ENCODE peak calls at places on chromosome 21, in six cellular contexts. I is HepG2, Q is A549, T is transverse colon, E is ovary, V is GM12878. M is an unnamed sample. For H3K9me3, the result is how much of the 10 kb centered on the place peaks cover.

GRCh38 chr21:17798796-17799195 is 20.4 kb downstream of the C21orf91 start:
- DNase-seq in V (no peak), T (no peak), E (no peak), Q (no peak), I (no peak), M (no peak)

GRCh38 chr21:45547211-45547900 is 5.1 kb upstream of the SLC19A1 start:
- DNase-seq in Q (no peak), I (no peak), E (no peak), V (no peak), T (no peak), M (no peak)

GRCh38 chr21:38341546-38342012 is 84.8 kb downstream of the KCNJ15 start:
- DNase-seq in Q (no peak), I (no peak), E (no peak), V (no peak), T (no peak), M (no peak)

GRCh38 chr21:41570791-41571355 is 62.9 kb upstream of the TMPRSS2 start:
- DNase-seq in E (no peak), Q (no peak), T (no peak), I (no peak), V (peak), M (no peak)

GRCh38 chr21:26041441-26042180 is 129.0 kb downstream of the APP start:
- DNase-seq in V (no peak), E (no peak), T (no peak), I (no peak), Q (no peak), M (no peak)

GRCh38 chr21:45326169-45326833 is 38.6 kb upstream of the POFUT2 start:
- DNase-seq in I (no peak), T (no peak), Q (no peak), V (no peak), E (peak), M (peak)

GRCh38 chr21:26070822-26071425 is 99.6 kb downstream of the APP start:
- DNase-seq in T (peak), I (no peak), V (no peak), E (peak), Q (no peak), M (peak)

GRCh38 chr21:38985423-38986378 is 180.0 kb downstream of the ETS2 start:
- DNase-seq in V (peak), E (peak), T (peak), I (no peak), Q (no peak), M (peak)

GRCh38 chr21:41573902-41574690 is 66.1 kb upstream of the TMPRSS2 start:
- DNase-seq in E (no peak), I (no peak), T (peak), V (no peak), Q (no peak), M (no peak)

GRCh38 chr21:45829566-45830147 is 151.9 kb upstream of the COL6A1 start:
- DNase-seq in E (no peak), V (no peak), I (no peak), T (no peak), Q (no peak), M (no peak)

GRCh38 chr21:39373634-39374033 is 24.7 kb upstream of the HMGN1 start:
- DNase-seq in T (no peak), Q (no peak), E (no peak), V (no peak), I (peak), M (no peak)

GRCh38 chr21:17903029-17903806 is 84.1 kb upstream of the C21orf91 start:
- DNase-seq in V (no peak), T (no peak), E (no peak), Q (no peak), I (no peak), M (no peak)

GRCh38 chr21:45487891-45488600 is 54.2 kb downstream of the SLC19A1 start:
- DNase-seq in Q (no peak), I (no peak), V (no peak), T (no peak), E (no peak), M (no peak)

GRCh38 chr21:41207401-41208388 is 39.7 kb downstream of the BACE2 start:
- DNase-seq in Q (no peak), T (peak), V (no peak), I (peak), E (no peak), M (peak)

GRCh38 chr21:26795866-26796329 is 49.3 kb downstream of the ADAMTS1 start:
- DNase-seq in V (no peak), I (no peak), Q (peak), T (peak), E (peak), M (peak)

GRCh38 chr21:41222247-41223068 is 54.5 kb downstream of the BACE2 start:
- DNase-seq in V (no peak), T (no peak), I (no peak), Q (no peak), E (no peak), M (no peak)

GRCh38 chr21:45834821-45835293 is 146.7 kb upstream of the COL6A1 start:
- DNase-seq in T (no peak), E (no peak), Q (no peak), V (no peak), I (no peak), M (no peak)

GRCh38 chr21:41817228-41817627 is 50.4 kb upstream of the RIPK4 start:
- DNase-seq in V (no peak), E (peak), T (peak), I (peak), Q (peak), M (peak)

GRCh38 chr21:39660596-39660995 is 47.9 kb downstream of the B3GALT5 start:
- DNase-seq in T (peak), E (no peak), Q (peak), I (no peak), V (no peak), M (peak)

GRCh38 chr21:23963454-23963853 is 1643.8 kb downstream of the MRPL39 start:
- DNase-seq in I (no peak), Q (no peak), E (no peak), T (no peak), V (no peak), M (no peak)

GRCh38 chr21:45190013-45190412 is 97.7 kb downstream of the POFUT2 start:
- DNase-seq in I (no peak), V (no peak), Q (no peak), T (no peak), E (no peak), M (no peak)

GRCh38 chr21:44926364-44927101 is 5.8 kb upstream of the ITGB2 start:
- DNase-seq in I (no peak), Q (no peak), V (no peak), T (no peak), E (no peak), M (no peak)

GRCh38 chr21:42118121-42118795 is 47.1 kb downstream of the UMODL1 start:
- DNase-seq in Q (no peak), V (no peak), I (no peak), E (no peak), T (no peak), M (no peak)

GRCh38 chr21:31683029-31683428 is 23.5 kb downstream of the SOD1 start:
- DNase-seq in T (no peak), I (no peak), Q (no peak), V (no peak), E (no peak), M (no peak)
- TF ChIP-seq CTCF in T (no peak), I (no peak), Q (no peak), V (no peak), E (no peak), M (no peak)

GRCh38 chr21:28459193-28459592 is 533.5 kb downstream of the LTN1 start:
- DNase-seq in E (no peak), T (no peak), I (no peak), V (no peak), Q (no peak), M (no peak)

GRCh38 chr21:28464988-28465387 is 527.7 kb downstream of the LTN1 start:
- DNase-seq in E (no peak), T (no peak), I (no peak), Q (no peak), V (no peak), M (no peak)

GRCh38 chr21:28464095-28464494 is 528.6 kb downstream of the LTN1 start:
- DNase-seq in V (no peak), Q (no peak), I (no peak), E (no peak), T (no peak), M (no peak)
- TF ChIP-seq EP300 in V (no peak), Q (no peak), I (no peak), E (no peak), T (no peak), M (no peak)

GRCh38 chr21:43204638-43205037 is 35.8 kb downstream of the CRYAA start:
- DNase-seq in E (no peak), I (no peak), V (no peak), T (no peak), Q (no peak), M (peak)

GRCh38 chr21:43203523-43204080 is 34.8 kb downstream of the CRYAA start:
- DNase-seq in E (no peak), T (no peak), I (no peak), V (no peak), Q (no peak), M (peak)

GRCh38 chr21:43198376-43198775 is 29.6 kb downstream of the CRYAA start:
- DNase-seq in I (no peak), T (no peak), Q (no peak), V (no peak), E (no peak), M (no peak)

GRCh38 chr21:43196789-43197188 is 28.0 kb downstream of the CRYAA start:
- DNase-seq in V (no peak), E (no peak), T (peak), I (no peak), Q (no peak), M (peak)

GRCh38 chr21:43201491-43201890 is 32.7 kb downstream of the CRYAA start:
- DNase-seq in V (no peak), I (no peak), E (no peak), T (no peak), Q (no peak), M (no peak)
- H3K9me3 ChIP-seq in V (under half), I (under half), E (under half), T (under half), Q (under half), M (under half)

GRCh38 chr21:37032293-37032692 is 25.8 kb downstream of the RIPPLY3 start:
- DNase-seq in I (no peak), T (no peak), V (no peak), Q (no peak), E (no peak), M (no peak)

GRCh38 chr21:37030864-37031263 is 24.4 kb downstream of the RIPPLY3 start:
- DNase-seq in I (no peak), E (no peak), V (no peak), Q (no peak), T (no peak), M (no peak)

GRCh38 chr21:37032877-37033471 is 26.5 kb downstream of the RIPPLY3 start:
- DNase-seq in Q (peak), V (no peak), E (no peak), T (no peak), I (no peak), M (peak)

GRCh38 chr21:37028579-37028978 is 22.1 kb downstream of the RIPPLY3 start:
- DNase-seq in Q (no peak), V (no peak), I (no peak), T (no peak), E (no peak), M (no peak)
- TF ChIP-seq CTCF in Q (no peak), V (no peak), I (no peak), T (no peak), E (no peak), M (no peak)

GRCh38 chr21:34836933-34837505 is 168.2 kb downstream of the CLIC6 start:
- DNase-seq in V (no peak), I (no peak), T (no peak), Q (no peak), E (no peak), M (no peak)

GRCh38 chr21:34836103-34836932 is 167.5 kb downstream of the CLIC6 start:
- DNase-seq in Q (peak), E (peak), I (peak), T (peak), V (no peak), M (peak)

GRCh38 chr21:34834307-34834706 is 165.5 kb downstream of the CLIC6 start:
- DNase-seq in V (no peak), T (no peak), I (no peak), E (no peak), Q (no peak), M (no peak)

GRCh38 chr21:34834852-34835501 is 166.2 kb downstream of the CLIC6 start:
- DNase-seq in E (no peak), I (no peak), Q (no peak), V (no peak), T (no peak), M (no peak)

DNA sequence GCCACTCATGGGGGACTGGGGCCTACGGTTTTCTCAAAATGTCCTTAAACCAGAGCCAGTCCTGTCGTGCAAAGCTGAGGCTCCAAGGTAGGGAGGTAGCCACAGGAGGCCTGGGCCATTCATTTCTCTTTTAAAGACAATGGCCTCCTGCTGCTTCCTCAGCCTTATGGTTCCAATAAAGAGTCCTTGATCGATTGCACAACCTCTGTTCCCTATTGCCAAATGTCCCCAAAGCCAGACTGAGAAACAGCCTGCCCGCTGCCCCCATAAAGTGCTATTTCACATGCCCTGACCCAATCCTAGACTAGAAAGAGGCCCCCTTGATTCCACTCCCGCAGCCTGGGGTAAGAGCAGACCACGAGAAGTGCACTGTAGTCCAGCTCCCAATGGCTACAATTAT is 166.7 kb downstream of the CLIC6 start:
- DNase-seq in T (peak), V (no peak), E (no peak), Q (no peak), I (peak), M (peak)
- TF ChIP-seq EP300 in T (no peak), V (no peak), E (no peak), Q (no peak), I (no peak), M (no peak)

M was measured in sigmoid colon.